ENCODE peak calls at places on chromosome 12, in nine cellular contexts. K is A549; P is ecto neural progenitor cell; R is GM23338; H is stimulated activated CD8-positive, alpha-beta memory T cell treated with anti-CD3 and anti-CD28 coated beads, Interleukin-4, amount 100 ng/mL, for 24 hours; M is Calu3; N is cardiac fibroblast; F is left ventricle myocardium inferior; I is HT1080. Y is an unnamed sample.

GRCh38 chr12:79725987-79726386 is 35.2 kb upstream of the PAWR start:
- DNase-seq in P (no peak), N (peak; percentile 85), F (no peak), I (peak; percentile 66), M (no peak), K (no peak), R (no peak), H (no peak), Y (peak; percentile 66)

GRCh38 chr12:42299392-42300308 is 26.2 kb downstream of the ZCRB1 start:
- DNase-seq in R (no peak), I (peak; percentile 76), K (no peak), F (no peak), N (peak; percentile 72), P (no peak), M (no peak), H (peak; percentile 47), Y (no peak)

GRCh38 chr12:66678640-66679268 is at the start of gene GRIP1:
- DNase-seq in H (no peak), R (peak; percentile 27), N (no peak), P (peak; percentile 53), I (peak; percentile 52), F (no peak), M (no peak), K (no peak), Y (no peak)

GRCh38 chr12:124646385-124647230 is 79.2 kb upstream of the NCOR2 start:
- DNase-seq in R (peak; percentile 32), N (no peak), P (no peak), H (peak; percentile 57), K (no peak), M (no peak), I (no peak), F (no peak), Y (no peak)

GRCh38 chr12:100110276-100110675 is 32.4 kb downstream of the BLTP3B start:
- DNase-seq in N (no peak), I (no peak), F (no peak), H (no peak), K (no peak), M (no peak), P (no peak), R (no peak), Y (no peak)

GRCh38 chr12:49698619-49699545 is 8.3 kb downstream of the FMNL3 start:
- DNase-seq in H (peak; percentile 43), I (peak; percentile 74), F (peak; percentile 40), M (no peak), P (no peak), R (peak; percentile 96), K (no peak), N (peak; percentile 73), Y (peak; percentile 57)

GRCh38 chr12:12909995-12910391 is 18.6 kb downstream of the GPRC5A start:
- DNase-seq in F (no peak), I (no peak), R (no peak), N (no peak), K (no peak), P (no peak), H (no peak), M (no peak), Y (no peak)

GRCh38 chr12:50979369-50980052 is 27.2 kb downstream of the HIGD1C start:
- DNase-seq in K (no peak), I (no peak), P (no peak), M (no peak), H (no peak), R (no peak), N (no peak), F (no peak), Y (no peak)

GRCh38 chr12:120249875-120250795 is 15.4 kb downstream of the PXN start:
- DNase-seq in N (peak; percentile 43), I (no peak), K (no peak), R (no peak), F (peak; percentile 90), M (no peak), H (no peak), P (no peak), Y (no peak)

GRCh38 chr12:131384544-131384855 is 326.4 kb upstream of the SFSWAP start:
- DNase-seq in M (no peak), P (no peak), I (no peak), K (no peak), N (no peak), H (no peak), R (no peak), F (no peak), Y (no peak)

GRCh38 chr12:51381226-51382079 is 9.8 kb downstream of the GALNT6 start:
- DNase-seq in P (no peak), H (no peak), K (no peak), F (no peak), N (peak; percentile 61), I (no peak), M (no peak), R (no peak), Y (peak; percentile 55)

GRCh38 chr12:7100239-7100638 is 8.0 kb upstream of the C1R start:
- DNase-seq in F (no peak), R (no peak), I (no peak), H (no peak), N (no peak), K (no peak), M (no peak), P (no peak), Y (no peak)

GRCh38 chr12:65335021-65335714 is 56.7 kb downstream of the MSRB3 start:
- DNase-seq in F (no peak), N (peak; percentile 93), K (peak; percentile 13), P (no peak), M (peak; percentile 15), H (no peak), I (peak; percentile 69), R (no peak), Y (peak; percentile 78)

GRCh38 chr12:32089156-32089950 is 17.3 kb upstream of the BICD1 start:
- DNase-seq in I (peak; percentile 42), R (no peak), P (peak; percentile 59), H (no peak), F (no peak), K (no peak), N (no peak), M (no peak), Y (peak; percentile 14)

GRCh38 chr12:51621155-51621922 is 30.3 kb downstream of the SCN8A start:
- DNase-seq in K (no peak), I (no peak), P (no peak), H (no peak), F (no peak), R (no peak), N (peak; percentile 29), M (no peak), Y (no peak)

GRCh38 chr12:96522690-96523089 is 33.3 kb downstream of the CFAP54 start:
- DNase-seq in R (no peak), M (no peak), K (no peak), I (no peak), P (no peak), H (no peak), N (no peak), F (no peak), Y (no peak)

Y was measured in AG08395.